ENCODE peak calls at places on chromosome 18, in six cellular contexts. Z is AML-193; J is Peyer's patch; O is GM04504; A is stimulated activated CD4-positive, alpha-beta T cell treated with anti-CD3 and anti-CD28 coated beads, Interleukin-1b, Interleukin-23, amount 100 ng/mL, for 1 hour; G is activated CD8-positive, alpha-beta memory T cell treated with anti-CD3 and anti-CD28 coated beads, Interleukin-2, amount 10 ng/mL, durations not matched to agents 7 days and 5 days. F is an unnamed sample.

GRCh38 chr18:25351773-25352628 is at the start of gene ZNF521:
- DNase-seq in Z (no peak), J (peak; percentile 76), G (peak; percentile 44), O (peak; percentile 79), A (no peak), F (peak; percentile 17)

GRCh38 chr18:50616484-50617048 is 56.7 kb downstream of the MAPK4 start:
- DNase-seq in J (no peak), Z (no peak), G (no peak), A (no peak), O (no peak), F (no peak)

GRCh38 chr18:55833543-55833942 is 245.6 kb upstream of the TCF4 start:
- DNase-seq in J (no peak), Z (no peak), O (peak; percentile 93), A (no peak), G (no peak), F (peak; percentile 94)

GRCh38 chr18:12307251-12307736 is 747 bp upstream of the TUBB6 start:
- DNase-seq in J (no peak), Z (no peak), O (peak; percentile 50), A (no peak), G (no peak), F (no peak)

GRCh38 chr18:56841836-56842235 is 190.7 kb downstream of the WDR7 start:
- DNase-seq in J (no peak), A (no peak), O (no peak), Z (no peak), G (no peak), F (no peak)

GRCh38 chr18:32333781-32334180 is 136.9 kb downstream of the GAREM1 start:
- DNase-seq in A (no peak), O (no peak), G (no peak), Z (no peak), J (no peak), F (no peak)

GRCh38 chr18:26540041-26540628 is 8.2 kb downstream of the KCTD1 start:
- DNase-seq in A (no peak), O (no peak), G (no peak), J (no peak), Z (no peak), F (no peak)

GRCh38 chr18:49082714-49083688 is 132.2 kb upstream of the SMAD7 start:
- DNase-seq in G (peak; percentile 50), A (no peak), O (no peak), Z (no peak), J (no peak), F (no peak)

GRCh38 chr18:49691177-49691608 is 122.1 kb downstream of the ACAA2 start:
- DNase-seq in Z (no peak), A (no peak), J (no peak), O (peak; percentile 41), G (no peak), F (peak; percentile 81)

GRCh38 chr18:63540131-63540530 is 2.0 kb upstream of the SERPINB12 start:
- DNase-seq in J (no peak), G (no peak), A (no peak), Z (no peak), O (no peak), F (peak; percentile 59)

GRCh38 chr18:35730738-35731370 is 149.3 kb downstream of the GALNT1 start:
- DNase-seq in G (no peak), O (no peak), A (no peak), J (no peak), Z (no peak), F (no peak)

GRCh38 chr18:56451188-56451587 is 187.2 kb downstream of the TXNL1 start:
- DNase-seq in O (no peak), G (no peak), J (no peak), A (no peak), Z (no peak), F (no peak)

GRCh38 chr18:70110678-70111077 is 94.8 kb downstream of the RTTN start:
- DNase-seq in Z (no peak), J (no peak), A (no peak), G (no peak), O (no peak), F (no peak)

GRCh38 chr18:53883771-53884170 is 340.7 kb downstream of the MBD2 start:
- DNase-seq in G (no peak), A (no peak), J (no peak), O (no peak), Z (no peak), F (no peak)

GRCh38 chr18:14026199-14026598 is 106.0 kb downstream of the ZNF519 start:
- DNase-seq in O (no peak), Z (no peak), A (no peak), G (no peak), J (no peak), F (no peak)

GRCh38 chr18:63158676-63159291 is 160.8 kb downstream of the BCL2 start:
- DNase-seq in J (no peak), G (no peak), Z (no peak), A (no peak), O (no peak), F (no peak)

GRCh38 chr18:63216911-63217311 is 102.7 kb downstream of the BCL2 start:
- DNase-seq in Z (no peak), O (no peak), G (peak; percentile 66), A (no peak), J (no peak), F (no peak)

GRCh38 chr18:21672868-21673267 is 31.7 kb downstream of the ABHD3 start:
- DNase-seq in Z (no peak), O (peak; percentile 38), J (peak; percentile 62), G (no peak), A (no peak), F (no peak)

GRCh38 chr18:3405713-3406112 is 44.3 kb upstream of the TGIF1 start:
- DNase-seq in O (no peak), A (no peak), Z (peak; percentile 88), G (no peak), J (no peak), F (no peak)

GRCh38 chr18:57249896-57250295 is 102.5 kb upstream of the ST8SIA3 start:
- DNase-seq in A (no peak), O (no peak), Z (no peak), G (no peak), J (no peak), F (no peak)

GRCh38 chr18:35334183-35334582 is 10.0 kb downstream of the ZNF24 start:
- DNase-seq in G (no peak), O (no peak), J (no peak), Z (no peak), A (no peak), F (no peak)

GRCh38 chr18:74281011-74281638 is 10.6 kb downstream of the CYB5A start:
- DNase-seq in Z (no peak), G (no peak), A (no peak), J (no peak), O (no peak), F (no peak)

GRCh38 chr18:22637787-22638186 is 220.1 kb upstream of the CTAGE1 start:
- DNase-seq in J (no peak), G (no peak), Z (no peak), A (no peak), O (no peak), F (peak; percentile 7)

F was measured in AG04449.